ENCODE peak calls at places on chromosomes 3 and 15, in nine cellular contexts. One of them, this sample, is unnamed. For H3K36me3, the result is how much of the 10 kb centered on the place peaks cover.

GRCh38 chr15:25905140-25905539 is 42.0 kb upstream of the ATP10A start:
- DNase-seq in heart right ventricle: no peak
- DNase-seq in mucosa of descending colon: no peak
- DNase-seq in PC-3: peak
- DNase-seq in right atrium auricular region: peak
- DNase-seq in mesenchymal stem cell: no peak
- DNase-seq in tibial artery: no peak
- DNase-seq in IMR-90: peak
- DNase-seq in body of pancreas: no peak
- DNase-seq in this sample: no peak

GRCh38 chr15:83380682-83381081 is 66.5 kb upstream of the SH3GL3 start:
- DNase-seq in IMR-90: peak
- DNase-seq in heart right ventricle: peak
- DNase-seq in PC-3: peak
- DNase-seq in tibial artery: no peak
- DNase-seq in body of pancreas: peak
- DNase-seq in mesenchymal stem cell: peak
- DNase-seq in mucosa of descending colon: peak
- DNase-seq in right atrium auricular region: no peak
- DNase-seq in this sample: no peak

GRCh38 chr3:189278211-189278610 is 106.4 kb downstream of the TPRG1 start:
- DNase-seq in right atrium auricular region: no peak
- DNase-seq in PC-3: no peak
- DNase-seq in mesenchymal stem cell: no peak
- DNase-seq in body of pancreas: no peak
- DNase-seq in IMR-90: no peak
- DNase-seq in heart right ventricle: no peak
- DNase-seq in mucosa of descending colon: no peak
- DNase-seq in tibial artery: no peak
- DNase-seq in this sample: no peak

GRCh38 chr15:50452927-50453326 is 28.7 kb downstream of the USP8 start:
- DNase-seq in right atrium auricular region: no peak
- DNase-seq in PC-3: no peak
- DNase-seq in IMR-90: peak
- DNase-seq in tibial artery: no peak
- DNase-seq in mesenchymal stem cell: peak
- DNase-seq in heart right ventricle: no peak
- DNase-seq in mucosa of descending colon: no peak
- DNase-seq in body of pancreas: no peak
- DNase-seq in this sample: no peak

GRCh38 chr3:66468016-66468735 is 32.6 kb downstream of the LRIG1 start:
- DNase-seq in body of pancreas: no peak
- DNase-seq in mucosa of descending colon: no peak
- DNase-seq in right atrium auricular region: no peak
- DNase-seq in mesenchymal stem cell: peak
- DNase-seq in tibial artery: no peak
- DNase-seq in IMR-90: peak
- DNase-seq in heart right ventricle: no peak
- DNase-seq in PC-3: no peak
- DNase-seq in this sample: no peak

GRCh38 chr3:115667175-115668065 is 44.1 kb downstream of the GAP43 start:
- DNase-seq in PC-3: no peak
- DNase-seq in tibial artery: no peak
- DNase-seq in IMR-90: no peak
- DNase-seq in heart right ventricle: no peak
- DNase-seq in mucosa of descending colon: no peak
- DNase-seq in right atrium auricular region: no peak
- DNase-seq in mesenchymal stem cell: peak
- DNase-seq in body of pancreas: no peak
- DNase-seq in this sample: no peak

GRCh38 chr3:197847866-197848401 is 56.9 kb downstream of the LRCH3 start:
- DNase-seq in tibial artery: no peak
- DNase-seq in right atrium auricular region: no peak
- DNase-seq in mucosa of descending colon: no peak
- DNase-seq in heart right ventricle: no peak
- DNase-seq in body of pancreas: no peak
- DNase-seq in PC-3: no peak
- DNase-seq in IMR-90: peak
- DNase-seq in mesenchymal stem cell: peak
- DNase-seq in this sample: no peak

GRCh38 chr3:117019082-117019713 is 309.6 kb downstream of the TUSC7 start:
- DNase-seq in heart right ventricle: peak
- DNase-seq in IMR-90: peak
- DNase-seq in mesenchymal stem cell: peak
- DNase-seq in mucosa of descending colon: peak
- DNase-seq in right atrium auricular region: peak
- DNase-seq in PC-3: peak
- DNase-seq in body of pancreas: peak
- DNase-seq in tibial artery: peak
- DNase-seq in this sample: peak

GRCh38 chr15:68639926-68640600 is 61.3 kb downstream of the CORO2B start:
- DNase-seq in mesenchymal stem cell: no peak
- DNase-seq in IMR-90: no peak
- DNase-seq in mucosa of descending colon: no peak
- DNase-seq in tibial artery: no peak
- DNase-seq in PC-3: peak
- DNase-seq in right atrium auricular region: no peak
- DNase-seq in heart right ventricle: no peak
- DNase-seq in body of pancreas: no peak
- DNase-seq in this sample: no peak

GRCh38 chr15:39613271-39613670 is 32.4 kb downstream of the THBS1 start:
- DNase-seq in tibial artery: no peak
- DNase-seq in PC-3: peak
- DNase-seq in heart right ventricle: no peak
- DNase-seq in right atrium auricular region: no peak
- DNase-seq in mucosa of descending colon: no peak
- DNase-seq in mesenchymal stem cell: no peak
- DNase-seq in IMR-90: peak
- DNase-seq in body of pancreas: no peak
- DNase-seq in this sample: no peak

GRCh38 chr15:31752905-31753304 is 277.4 kb upstream of the CHRNA7 start:
- DNase-seq in PC-3: peak
- DNase-seq in IMR-90: no peak
- DNase-seq in mesenchymal stem cell: no peak
- DNase-seq in right atrium auricular region: no peak
- DNase-seq in body of pancreas: no peak
- DNase-seq in heart right ventricle: no peak
- DNase-seq in tibial artery: no peak
- DNase-seq in mucosa of descending colon: no peak
- DNase-seq in this sample: no peak

GRCh38 chr3:175558261-175558660 is 699.1 kb downstream of the NAALADL2 start:
- DNase-seq in tibial artery: no peak
- DNase-seq in IMR-90: no peak
- DNase-seq in mesenchymal stem cell: no peak
- DNase-seq in mucosa of descending colon: no peak
- DNase-seq in heart right ventricle: no peak
- DNase-seq in PC-3: no peak
- DNase-seq in right atrium auricular region: no peak
- DNase-seq in body of pancreas: no peak
- DNase-seq in this sample: no peak

GRCh38 chr3:5160926-5161858 is 26.3 kb upstream of the EDEM1 start:
- DNase-seq in right atrium auricular region: no peak
- DNase-seq in mesenchymal stem cell: peak
- DNase-seq in IMR-90: no peak
- DNase-seq in tibial artery: no peak
- DNase-seq in PC-3: peak
- DNase-seq in mucosa of descending colon: no peak
- DNase-seq in heart right ventricle: no peak
- DNase-seq in body of pancreas: no peak
- DNase-seq in this sample: no peak

GRCh38 chr3:62833538-62833937 is 41.7 kb downstream of the CADPS start:
- DNase-seq in mesenchymal stem cell: no peak
- DNase-seq in mucosa of descending colon: no peak
- DNase-seq in right atrium auricular region: no peak
- DNase-seq in IMR-90: no peak
- DNase-seq in PC-3: no peak
- DNase-seq in tibial artery: no peak
- DNase-seq in body of pancreas: no peak
- DNase-seq in heart right ventricle: no peak
- DNase-seq in this sample: no peak

GRCh38 chr15:71545923-71546322 is 264.4 kb upstream of the NR2E3 start:
- DNase-seq in PC-3: peak
- DNase-seq in heart right ventricle: no peak
- DNase-seq in right atrium auricular region: no peak
- DNase-seq in mucosa of descending colon: no peak
- DNase-seq in IMR-90: no peak
- DNase-seq in tibial artery: no peak
- DNase-seq in body of pancreas: no peak
- DNase-seq in mesenchymal stem cell: no peak
- DNase-seq in this sample: no peak

GRCh38 chr15:39235084-39235795 is 345.6 kb upstream of the THBS1 start:
- DNase-seq in mesenchymal stem cell: peak
- DNase-seq in mucosa of descending colon: no peak
- DNase-seq in IMR-90: peak
- DNase-seq in heart right ventricle: no peak
- DNase-seq in tibial artery: no peak
- DNase-seq in body of pancreas: no peak
- DNase-seq in right atrium auricular region: no peak
- DNase-seq in PC-3: peak
- DNase-seq in this sample: no peak

GRCh38 chr15:39394534-39394933 is 186.3 kb upstream of the THBS1 start:
- DNase-seq in mesenchymal stem cell: no peak
- DNase-seq in IMR-90: no peak
- DNase-seq in heart right ventricle: no peak
- DNase-seq in PC-3: peak
- DNase-seq in tibial artery: no peak
- DNase-seq in right atrium auricular region: no peak
- DNase-seq in body of pancreas: no peak
- DNase-seq in mucosa of descending colon: no peak
- DNase-seq in this sample: no peak

GRCh38 chr3:13346481-13347389 is 73.4 kb downstream of the NUP210 start:
- DNase-seq in PC-3: no peak
- DNase-seq in heart right ventricle: peak
- DNase-seq in tibial artery: no peak
- DNase-seq in IMR-90: no peak
- DNase-seq in mucosa of descending colon: peak
- DNase-seq in body of pancreas: no peak
- DNase-seq in mesenchymal stem cell: no peak
- DNase-seq in right atrium auricular region: no peak
- DNase-seq in this sample: no peak

GRCh38 chr3:129238945-129239705 is 10.3 kb upstream of the COPG1 start:
- DNase-seq in mesenchymal stem cell: peak
- DNase-seq in right atrium auricular region: peak
- DNase-seq in tibial artery: no peak
- DNase-seq in PC-3: no peak
- DNase-seq in heart right ventricle: no peak
- DNase-seq in mucosa of descending colon: no peak
- DNase-seq in IMR-90: peak
- DNase-seq in body of pancreas: no peak
- DNase-seq in this sample: no peak

GRCh38 chr3:100725935-100726334 is 16.6 kb downstream of the TFG start:
- DNase-seq in mucosa of descending colon: no peak
- DNase-seq in heart right ventricle: no peak
- DNase-seq in tibial artery: no peak
- DNase-seq in PC-3: no peak
- DNase-seq in mesenchymal stem cell: no peak
- DNase-seq in right atrium auricular region: no peak
- DNase-seq in body of pancreas: no peak
- DNase-seq in IMR-90: no peak
- DNase-seq in this sample: no peak
- H3K36me3 ChIP-seq in mucosa of descending colon: under half
- H3K36me3 ChIP-seq in heart right ventricle: under half
- H3K36me3 ChIP-seq in tibial artery: under half
- H3K36me3 ChIP-seq in PC-3: half or more
- H3K36me3 ChIP-seq in mesenchymal stem cell: half or more
- H3K36me3 ChIP-seq in right atrium auricular region: under half
- H3K36me3 ChIP-seq in body of pancreas: under half
- H3K36me3 ChIP-seq in IMR-90: under half
- H3K36me3 ChIP-seq in this sample: half or more

GRCh38 chr3:168100777-168101492 is 5.2 kb upstream of the GOLIM4 start:
- DNase-seq in PC-3: peak
- DNase-seq in mucosa of descending colon: no peak
- DNase-seq in tibial artery: no peak
- DNase-seq in mesenchymal stem cell: peak
- DNase-seq in right atrium auricular region: no peak
- DNase-seq in body of pancreas: no peak
- DNase-seq in heart right ventricle: no peak
- DNase-seq in IMR-90: peak
- DNase-seq in this sample: no peak
- H3K36me3 ChIP-seq in PC-3: under half
- H3K36me3 ChIP-seq in mucosa of descending colon: under half
- H3K36me3 ChIP-seq in tibial artery: under half
- H3K36me3 ChIP-seq in mesenchymal stem cell: under half
- H3K36me3 ChIP-seq in right atrium auricular region: under half
- H3K36me3 ChIP-seq in body of pancreas: under half
- H3K36me3 ChIP-seq in heart right ventricle: under half
- H3K36me3 ChIP-seq in IMR-90: under half
- H3K36me3 ChIP-seq in this sample: under half

DNA sequence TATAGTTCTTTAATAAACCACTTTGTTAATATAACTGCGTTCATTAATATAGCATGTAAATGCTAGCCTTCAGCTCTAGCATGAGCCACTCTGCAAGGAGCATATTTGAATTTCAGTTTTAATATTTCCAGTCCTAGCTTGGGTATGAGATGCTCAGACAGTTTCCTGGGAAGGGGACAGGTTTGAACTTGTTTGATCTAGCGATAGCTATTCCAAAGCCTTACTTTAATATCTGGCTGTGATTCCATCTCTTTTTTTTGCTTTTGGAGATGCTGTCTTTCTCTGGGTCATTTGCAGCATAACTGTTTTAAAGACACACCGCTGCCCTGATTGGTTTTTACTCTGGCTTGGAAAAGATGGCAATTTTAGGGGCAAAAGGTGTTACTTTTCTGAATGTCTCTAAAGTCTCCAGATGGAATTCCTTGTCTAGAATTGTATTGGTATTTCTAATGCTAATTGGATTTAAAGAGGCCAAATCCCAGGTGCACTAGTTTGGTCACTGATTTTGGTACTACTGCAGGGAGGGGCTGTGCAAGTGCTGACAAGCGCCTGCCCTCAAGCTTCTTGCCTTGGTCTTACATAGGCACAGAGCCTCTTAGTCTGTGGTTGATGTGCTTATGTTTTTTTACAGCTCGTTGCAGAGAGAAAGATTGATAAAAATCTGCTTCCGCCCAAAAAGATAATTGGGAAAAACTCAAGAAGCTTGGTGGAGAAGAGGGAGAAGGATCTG is 2.8 kb downstream of the NISCH start:
- DNase-seq in tibial artery: no peak
- DNase-seq in heart right ventricle: no peak
- DNase-seq in body of pancreas: no peak
- DNase-seq in PC-3: no peak
- DNase-seq in mesenchymal stem cell: no peak
- DNase-seq in IMR-90: no peak
- DNase-seq in right atrium auricular region: no peak
- DNase-seq in mucosa of descending colon: no peak
- DNase-seq in this sample: no peak
- H3K36me3 ChIP-seq in tibial artery: under half
- H3K36me3 ChIP-seq in heart right ventricle: under half
- H3K36me3 ChIP-seq in body of pancreas: under half
- H3K36me3 ChIP-seq in PC-3: under half
- H3K36me3 ChIP-seq in mesenchymal stem cell: under half
- H3K36me3 ChIP-seq in IMR-90: under half
- H3K36me3 ChIP-seq in right atrium auricular region: under half
- H3K36me3 ChIP-seq in mucosa of descending colon: under half
- H3K36me3 ChIP-seq in this sample: under half

DNA sequence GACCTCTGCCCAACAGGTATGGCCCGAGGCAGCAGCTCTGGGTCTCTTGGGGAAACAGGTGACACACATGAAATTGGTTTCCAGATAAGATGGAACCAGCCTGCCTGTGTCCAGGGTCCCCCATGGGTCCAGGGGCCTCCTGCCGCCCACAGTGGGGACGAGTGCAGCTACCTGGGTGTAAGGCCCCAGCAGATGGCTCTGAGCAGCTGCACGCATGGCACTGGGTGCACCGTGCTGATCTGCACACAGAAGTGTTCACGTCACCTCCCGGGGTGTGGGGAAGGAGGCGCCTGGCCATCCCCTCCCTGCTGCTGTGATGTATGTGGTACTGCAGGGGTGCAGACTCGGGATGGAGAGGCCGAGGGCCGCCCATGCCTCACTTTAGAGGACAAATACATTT is 63.6 kb downstream of the NIPA2 start:
- DNase-seq in heart right ventricle: no peak
- DNase-seq in mesenchymal stem cell: no peak
- DNase-seq in IMR-90: no peak
- DNase-seq in tibial artery: no peak
- DNase-seq in right atrium auricular region: no peak
- DNase-seq in body of pancreas: no peak
- DNase-seq in mucosa of descending colon: no peak
- DNase-seq in PC-3: no peak
- DNase-seq in this sample: no peak
- H3K36me3 ChIP-seq in heart right ventricle: under half
- H3K36me3 ChIP-seq in mesenchymal stem cell: half or more
- H3K36me3 ChIP-seq in IMR-90: half or more
- H3K36me3 ChIP-seq in tibial artery: under half
- H3K36me3 ChIP-seq in right atrium auricular region: half or more
- H3K36me3 ChIP-seq in body of pancreas: under half
- H3K36me3 ChIP-seq in mucosa of descending colon: under half
- H3K36me3 ChIP-seq in PC-3: under half
- H3K36me3 ChIP-seq in this sample: half or more

This sample was measured in neuronal stem cell.